ENCODE peak calls at places on chromosomes 2 and 18, in eight cellular contexts. One of them, this sample, is unnamed.

GRCh38 chr18:77022556-77022955 is 110.0 kb downstream of the MBP start:
- DNase-seq in H9: no peak
- DNase-seq in fibroblast of lung: no peak
- DNase-seq in endothelial cell of umbilical vein: no peak
- DNase-seq in neuronal stem cell: no peak
- DNase-seq in HCT116: no peak
- DNase-seq in GM23338: no peak
- DNase-seq in MM.1S: no peak
- DNase-seq in this sample: no peak

GRCh38 chr18:48050176-48050575 is 119.7 kb upstream of the SMAD2 start:
- DNase-seq in MM.1S: no peak
- DNase-seq in fibroblast of lung: no peak
- DNase-seq in neuronal stem cell: no peak
- DNase-seq in endothelial cell of umbilical vein: no peak
- DNase-seq in GM23338: no peak
- DNase-seq in H9: no peak
- DNase-seq in HCT116: no peak
- DNase-seq in this sample: no peak

GRCh38 chr2:156748238-156748637 is 312.1 kb downstream of the GPD2 start:
- DNase-seq in HCT116: no peak
- DNase-seq in neuronal stem cell: no peak
- DNase-seq in MM.1S: no peak
- DNase-seq in H9: no peak
- DNase-seq in endothelial cell of umbilical vein: no peak
- DNase-seq in fibroblast of lung: no peak
- DNase-seq in GM23338: no peak
- DNase-seq in this sample: no peak

GRCh38 chr2:2014251-2014761 is 270.0 kb upstream of the PXDN start:
- DNase-seq in HCT116: no peak
- DNase-seq in neuronal stem cell: peak; percentile 62
- DNase-seq in fibroblast of lung: peak; percentile 91
- DNase-seq in MM.1S: no peak
- DNase-seq in endothelial cell of umbilical vein: no peak
- DNase-seq in GM23338: no peak
- DNase-seq in H9: no peak
- DNase-seq in this sample: peak; percentile 46

GRCh38 chr2:101399001-101399794 is 11.9 kb upstream of the CREG2 start:
- DNase-seq in H9: no peak
- DNase-seq in endothelial cell of umbilical vein: no peak
- DNase-seq in HCT116: no peak
- DNase-seq in GM23338: no peak
- DNase-seq in MM.1S: no peak
- DNase-seq in neuronal stem cell: no peak
- DNase-seq in fibroblast of lung: no peak
- DNase-seq in this sample: no peak

GRCh38 chr2:124145982-124146381 is 120.9 kb downstream of the CNTNAP5 start:
- DNase-seq in neuronal stem cell: no peak
- DNase-seq in MM.1S: peak; percentile 81
- DNase-seq in GM23338: no peak
- DNase-seq in HCT116: no peak
- DNase-seq in H9: no peak
- DNase-seq in fibroblast of lung: no peak
- DNase-seq in endothelial cell of umbilical vein: no peak
- DNase-seq in this sample: no peak

GRCh38 chr2:46574457-46575354 is 95.3 kb downstream of the TMEM247 start:
- DNase-seq in GM23338: no peak
- DNase-seq in MM.1S: peak; percentile 68
- DNase-seq in endothelial cell of umbilical vein: no peak
- DNase-seq in fibroblast of lung: no peak
- DNase-seq in neuronal stem cell: no peak
- DNase-seq in HCT116: no peak
- DNase-seq in H9: no peak
- DNase-seq in this sample: peak; percentile 14

GRCh38 chr2:174634130-174635014 is 36.8 kb upstream of the WIPF1 start:
- DNase-seq in endothelial cell of umbilical vein: peak; percentile 31
- DNase-seq in MM.1S: peak; percentile 68
- DNase-seq in fibroblast of lung: no peak
- DNase-seq in GM23338: no peak
- DNase-seq in neuronal stem cell: no peak
- DNase-seq in HCT116: no peak
- DNase-seq in H9: no peak
- DNase-seq in this sample: peak; percentile 58

GRCh38 chr18:55781481-55781957 is 193.5 kb upstream of the TCF4 start:
- DNase-seq in endothelial cell of umbilical vein: peak; percentile 90
- DNase-seq in H9: peak; percentile 72
- DNase-seq in fibroblast of lung: peak; percentile 79
- DNase-seq in neuronal stem cell: peak; percentile 53
- DNase-seq in MM.1S: no peak
- DNase-seq in GM23338: peak; percentile 83
- DNase-seq in HCT116: no peak
- DNase-seq in this sample: peak; percentile 76

GRCh38 chr18:75923169-75923568 is 495.7 kb upstream of the SMIM21 start:
- DNase-seq in fibroblast of lung: peak; percentile 96
- DNase-seq in GM23338: no peak
- DNase-seq in endothelial cell of umbilical vein: no peak
- DNase-seq in H9: no peak
- DNase-seq in neuronal stem cell: no peak
- DNase-seq in HCT116: peak; percentile 10
- DNase-seq in MM.1S: no peak
- DNase-seq in this sample: peak; percentile 66

GRCh38 chr2:129139380-129139779 is 820.7 kb upstream of the HS6ST1 start:
- DNase-seq in neuronal stem cell: no peak
- DNase-seq in fibroblast of lung: no peak
- DNase-seq in GM23338: no peak
- DNase-seq in H9: no peak
- DNase-seq in endothelial cell of umbilical vein: no peak
- DNase-seq in MM.1S: no peak
- DNase-seq in HCT116: no peak
- DNase-seq in this sample: no peak

GRCh38 chr18:35775887-35776286 is 194.3 kb downstream of the GALNT1 start:
- DNase-seq in GM23338: peak; percentile 59
- DNase-seq in MM.1S: no peak
- DNase-seq in H9: no peak
- DNase-seq in neuronal stem cell: peak; percentile 29
- DNase-seq in fibroblast of lung: peak; percentile 14
- DNase-seq in HCT116: no peak
- DNase-seq in endothelial cell of umbilical vein: peak; percentile 24
- DNase-seq in this sample: peak; percentile 38

GRCh38 chr18:44945847-44946490 is 265.3 kb downstream of the SETBP1 start:
- DNase-seq in H9: peak; percentile 29
- DNase-seq in GM23338: no peak
- DNase-seq in fibroblast of lung: no peak
- DNase-seq in neuronal stem cell: peak; percentile 62
- DNase-seq in HCT116: no peak
- DNase-seq in endothelial cell of umbilical vein: no peak
- DNase-seq in MM.1S: no peak
- DNase-seq in this sample: no peak

GRCh38 chr2:65334714-65335113 is 97.7 kb downstream of the SPRED2 start:
- DNase-seq in GM23338: no peak
- DNase-seq in MM.1S: no peak
- DNase-seq in neuronal stem cell: no peak
- DNase-seq in fibroblast of lung: no peak
- DNase-seq in endothelial cell of umbilical vein: no peak
- DNase-seq in H9: no peak
- DNase-seq in HCT116: no peak
- DNase-seq in this sample: no peak

GRCh38 chr2:218079943-218080913 is 11.2 kb downstream of the RUFY4 start:
- DNase-seq in endothelial cell of umbilical vein: no peak
- DNase-seq in HCT116: no peak
- DNase-seq in fibroblast of lung: no peak
- DNase-seq in neuronal stem cell: no peak
- DNase-seq in GM23338: no peak
- DNase-seq in MM.1S: no peak
- DNase-seq in H9: peak; percentile 25
- DNase-seq in this sample: no peak

GRCh38 chr2:144541411-144541810 is 21.5 kb upstream of the ZEB2 start:
- DNase-seq in H9: no peak
- DNase-seq in endothelial cell of umbilical vein: no peak
- DNase-seq in fibroblast of lung: peak; percentile 23
- DNase-seq in MM.1S: no peak
- DNase-seq in neuronal stem cell: no peak
- DNase-seq in HCT116: no peak
- DNase-seq in GM23338: no peak
- DNase-seq in this sample: peak; percentile 13

GRCh38 chr18:28112056-28112470 is 64.9 kb downstream of the CDH2 start:
- DNase-seq in HCT116: no peak
- DNase-seq in H9: no peak
- DNase-seq in endothelial cell of umbilical vein: peak; percentile 63
- DNase-seq in fibroblast of lung: peak; percentile 96
- DNase-seq in MM.1S: no peak
- DNase-seq in neuronal stem cell: no peak
- DNase-seq in GM23338: no peak
- DNase-seq in this sample: peak; percentile 81

GRCh38 chr2:3279236-3279960 is 98.2 kb downstream of the EIPR1 start:
- DNase-seq in GM23338: no peak
- DNase-seq in HCT116: no peak
- DNase-seq in neuronal stem cell: no peak
- DNase-seq in H9: peak; percentile 4
- DNase-seq in endothelial cell of umbilical vein: no peak
- DNase-seq in fibroblast of lung: no peak
- DNase-seq in MM.1S: no peak
- DNase-seq in this sample: no peak
- H2AFZ ChIP-seq in GM23338: no peak overlapping the region
- H2AFZ ChIP-seq in HCT116: no peak overlapping the region
- H2AFZ ChIP-seq in neuronal stem cell: no peak overlapping the region
- H2AFZ ChIP-seq in H9: no peak overlapping the region
- H2AFZ ChIP-seq in endothelial cell of umbilical vein: no peak overlapping the region
- H2AFZ ChIP-seq in fibroblast of lung: no peak overlapping the region
- H2AFZ ChIP-seq in MM.1S: no peak overlapping the region
- H2AFZ ChIP-seq in this sample: no peak overlapping the region

DNA sequence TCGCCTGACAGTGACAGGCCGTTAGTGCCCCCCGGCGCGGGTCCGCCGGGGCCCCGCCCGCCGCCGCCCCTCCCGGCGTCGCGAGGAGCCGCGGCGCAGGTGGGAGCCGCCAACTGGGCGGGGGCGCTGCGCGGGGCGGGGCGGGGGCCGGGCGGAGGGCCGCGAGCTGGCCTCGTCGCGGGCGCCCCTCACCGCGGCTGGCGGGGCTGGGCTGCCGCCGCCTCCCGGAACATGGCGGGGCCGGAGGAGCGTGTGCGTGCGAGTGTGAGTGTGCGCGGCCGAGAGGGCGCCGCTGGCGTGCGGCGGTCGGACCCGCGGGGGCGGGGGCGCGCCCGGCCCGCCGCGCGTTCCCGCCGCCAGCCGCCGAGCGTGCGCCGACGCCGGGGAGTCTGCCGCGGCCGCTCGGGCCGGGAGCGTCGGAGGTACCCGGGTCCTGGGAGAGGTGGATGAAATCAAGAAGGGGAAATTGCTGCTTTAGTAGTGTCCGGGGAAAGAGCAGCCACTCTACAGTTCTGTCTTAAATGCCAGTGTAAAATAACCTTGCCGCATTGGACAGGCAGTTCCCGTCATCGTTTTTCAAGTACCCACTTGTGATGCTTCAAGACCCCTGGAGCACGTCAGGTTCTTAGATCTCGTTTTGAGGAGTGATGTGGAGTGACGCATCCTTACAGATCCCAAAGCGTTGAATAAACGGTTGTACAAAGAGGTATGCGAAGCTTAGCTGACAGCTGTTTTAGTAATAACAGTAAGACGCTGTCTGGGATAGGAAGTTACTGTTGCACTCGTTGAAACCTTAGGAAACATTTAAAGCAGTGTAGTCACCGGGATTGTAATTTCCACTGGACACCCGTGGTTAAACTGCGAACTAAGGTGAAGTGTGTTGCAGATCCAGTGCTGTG is 836 bp downstream of the ANKRD12 start:
- DNase-seq in fibroblast of lung: peak; percentile 91
- DNase-seq in MM.1S: peak; percentile 67
- DNase-seq in endothelial cell of umbilical vein: peak; percentile 78
- DNase-seq in GM23338: peak; percentile 74
- DNase-seq in H9: no peak
- DNase-seq in neuronal stem cell: peak; percentile 56
- DNase-seq in HCT116: peak; percentile 22
- DNase-seq in this sample: peak; percentile 93
- H2AFZ ChIP-seq in fibroblast of lung: peak overlapping the region; percentile 5
- H2AFZ ChIP-seq in MM.1S: no peak overlapping the region
- H2AFZ ChIP-seq in endothelial cell of umbilical vein: peak overlapping the region; percentile 16
- H2AFZ ChIP-seq in GM23338: peak overlapping the region; percentile 57
- H2AFZ ChIP-seq in H9: no peak overlapping the region
- H2AFZ ChIP-seq in neuronal stem cell: peak overlapping the region; percentile 99
- H2AFZ ChIP-seq in HCT116: no peak overlapping the region
- H2AFZ ChIP-seq in this sample: peak overlapping the region; percentile 8

GRCh38 chr2:187542123-187542522 is 12.1 kb downstream of the TFPI start:
- DNase-seq in MM.1S: no peak
- DNase-seq in H9: no peak
- DNase-seq in GM23338: no peak
- DNase-seq in neuronal stem cell: no peak
- DNase-seq in endothelial cell of umbilical vein: no peak
- DNase-seq in HCT116: no peak
- DNase-seq in fibroblast of lung: peak; percentile 51
- DNase-seq in this sample: peak; percentile 24

GRCh38 chr2:187543488-187543887 is 10.7 kb downstream of the TFPI start:
- DNase-seq in H9: no peak
- DNase-seq in neuronal stem cell: no peak
- DNase-seq in endothelial cell of umbilical vein: no peak
- DNase-seq in MM.1S: no peak
- DNase-seq in HCT116: no peak
- DNase-seq in fibroblast of lung: no peak
- DNase-seq in GM23338: no peak
- DNase-seq in this sample: peak; percentile 24

GRCh38 chr2:187544371-187545080 is 9.7 kb downstream of the TFPI start:
- DNase-seq in fibroblast of lung: peak; percentile 68
- DNase-seq in H9: no peak
- DNase-seq in HCT116: peak; percentile 59
- DNase-seq in endothelial cell of umbilical vein: peak; percentile 75
- DNase-seq in neuronal stem cell: no peak
- DNase-seq in MM.1S: no peak
- DNase-seq in GM23338: no peak
- DNase-seq in this sample: no peak

GRCh38 chr2:187545238-187545751 is 8.9 kb downstream of the TFPI start:
- DNase-seq in neuronal stem cell: no peak
- DNase-seq in GM23338: no peak
- DNase-seq in fibroblast of lung: peak; percentile 56
- DNase-seq in endothelial cell of umbilical vein: peak; percentile 64
- DNase-seq in H9: no peak
- DNase-seq in HCT116: no peak
- DNase-seq in MM.1S: no peak
- DNase-seq in this sample: peak; percentile 20

GRCh38 chr2:187541086-187542085 is 12.8 kb downstream of the TFPI start:
- DNase-seq in fibroblast of lung: peak; percentile 96
- DNase-seq in endothelial cell of umbilical vein: peak; percentile 96
- DNase-seq in neuronal stem cell: no peak
- DNase-seq in GM23338: no peak
- DNase-seq in MM.1S: no peak
- DNase-seq in H9: no peak
- DNase-seq in HCT116: peak; percentile 74
- DNase-seq in this sample: peak; percentile 93
- H2AFZ ChIP-seq in fibroblast of lung: no peak overlapping the region
- H2AFZ ChIP-seq in endothelial cell of umbilical vein: no peak overlapping the region
- H2AFZ ChIP-seq in neuronal stem cell: peak overlapping the region; percentile 52
- H2AFZ ChIP-seq in GM23338: peak overlapping the region; percentile 40
- H2AFZ ChIP-seq in MM.1S: no peak overlapping the region
- H2AFZ ChIP-seq in H9: no peak overlapping the region
- H2AFZ ChIP-seq in HCT116: peak overlapping the region; percentile 52
- H2AFZ ChIP-seq in this sample: peak overlapping the region; percentile 42

DNA sequence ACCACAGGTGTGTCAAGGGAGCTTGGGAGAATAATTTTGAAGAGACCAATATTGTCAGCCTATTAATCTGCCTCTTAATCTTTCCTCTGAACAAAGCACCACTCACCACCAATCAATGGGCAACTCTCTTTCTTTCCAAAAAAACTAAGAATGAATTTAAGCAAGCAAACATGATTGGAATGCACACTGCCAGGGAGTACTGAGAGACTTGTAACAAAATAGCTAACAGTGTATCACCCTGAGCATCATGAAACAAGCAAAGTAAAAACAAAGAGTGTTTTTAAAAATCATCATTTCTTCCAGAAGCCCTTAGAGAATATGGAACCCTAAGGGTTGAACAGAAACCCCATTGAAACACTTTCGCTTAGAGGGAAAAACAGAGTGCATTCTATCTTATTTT is 299.7 kb downstream of the DSEL start:
- DNase-seq in H9: no peak
- DNase-seq in GM23338: no peak
- DNase-seq in HCT116: no peak
- DNase-seq in fibroblast of lung: peak; percentile 26
- DNase-seq in neuronal stem cell: no peak
- DNase-seq in endothelial cell of umbilical vein: no peak
- DNase-seq in MM.1S: no peak
- DNase-seq in this sample: peak; percentile 29
- H2AFZ ChIP-seq in H9: no peak overlapping the region
- H2AFZ ChIP-seq in GM23338: no peak overlapping the region
- H2AFZ ChIP-seq in HCT116: no peak overlapping the region
- H2AFZ ChIP-seq in fibroblast of lung: no peak overlapping the region
- H2AFZ ChIP-seq in neuronal stem cell: no peak overlapping the region
- H2AFZ ChIP-seq in endothelial cell of umbilical vein: no peak overlapping the region
- H2AFZ ChIP-seq in MM.1S: no peak overlapping the region
- H2AFZ ChIP-seq in this sample: peak overlapping the region; percentile 47